ENCODE peak calls at places on chromosomes 16 and 17, in six cellular contexts. One of them, this sample, is unnamed.

GRCh38 chr16:55706739-55707487 is 51.1 kb downstream of the SLC6A2 start:
- DNase-seq in fibroblast of lung: no peak
- DNase-seq in trophoblast cell: no peak
- DNase-seq in HCT116: no peak
- DNase-seq in PC-3: no peak
- DNase-seq in IMR-90: no peak
- DNase-seq in this sample: no peak

GRCh38 chr17:61397086-61397842 is 2.4 kb upstream of the TBX2 start:
- DNase-seq in HCT116: no peak
- DNase-seq in PC-3: no peak
- DNase-seq in fibroblast of lung: peak
- DNase-seq in trophoblast cell: no peak
- DNase-seq in IMR-90: peak
- DNase-seq in this sample: peak

GRCh38 chr16:69537706-69538080 is 28.1 kb upstream of the NFAT5 start:
- DNase-seq in PC-3: no peak
- DNase-seq in IMR-90: no peak
- DNase-seq in fibroblast of lung: no peak
- DNase-seq in trophoblast cell: no peak
- DNase-seq in HCT116: no peak
- DNase-seq in this sample: no peak

GRCh38 chr16:4763791-4764190 is 3.2 kb downstream of the ZNF500 start:
- DNase-seq in trophoblast cell: no peak
- DNase-seq in IMR-90: no peak
- DNase-seq in fibroblast of lung: no peak
- DNase-seq in HCT116: no peak
- DNase-seq in PC-3: no peak
- DNase-seq in this sample: no peak

GRCh38 chr16:86038923-86039310 is 140.0 kb downstream of the IRF8 start:
- DNase-seq in trophoblast cell: no peak
- DNase-seq in HCT116: no peak
- DNase-seq in IMR-90: no peak
- DNase-seq in fibroblast of lung: no peak
- DNase-seq in PC-3: no peak
- DNase-seq in this sample: no peak

GRCh38 chr16:85601730-85602401 is 11.3 kb upstream of the GSE1 start:
- DNase-seq in trophoblast cell: peak
- DNase-seq in IMR-90: peak
- DNase-seq in PC-3: no peak
- DNase-seq in HCT116: no peak
- DNase-seq in fibroblast of lung: no peak
- DNase-seq in this sample: peak

GRCh38 chr16:66872524-66872923 is 7.8 kb upstream of the PDP2 start:
- DNase-seq in HCT116: no peak
- DNase-seq in PC-3: no peak
- DNase-seq in fibroblast of lung: no peak
- DNase-seq in trophoblast cell: no peak
- DNase-seq in IMR-90: no peak
- DNase-seq in this sample: peak

GRCh38 chr17:49013311-49014205 is 16.4 kb downstream of the IGF2BP1 start:
- DNase-seq in HCT116: no peak
- DNase-seq in fibroblast of lung: peak
- DNase-seq in IMR-90: no peak
- DNase-seq in PC-3: no peak
- DNase-seq in trophoblast cell: no peak
- DNase-seq in this sample: peak

GRCh38 chr17:32792207-32792606 is 84.7 kb downstream of the MYO1D start:
- DNase-seq in HCT116: no peak
- DNase-seq in fibroblast of lung: no peak
- DNase-seq in IMR-90: no peak
- DNase-seq in PC-3: no peak
- DNase-seq in trophoblast cell: no peak
- DNase-seq in this sample: no peak

GRCh38 chr17:249236-249993 is 68.0 kb upstream of the DOC2B start:
- DNase-seq in HCT116: no peak
- DNase-seq in trophoblast cell: no peak
- DNase-seq in PC-3: no peak
- DNase-seq in IMR-90: no peak
- DNase-seq in fibroblast of lung: no peak
- DNase-seq in this sample: no peak

GRCh38 chr17:47161988-47162622 is 27.0 kb downstream of the CDC27 start:
- DNase-seq in fibroblast of lung: no peak
- DNase-seq in HCT116: no peak
- DNase-seq in IMR-90: no peak
- DNase-seq in PC-3: no peak
- DNase-seq in trophoblast cell: no peak
- DNase-seq in this sample: no peak

GRCh38 chr16:70577256-70577698 is 53.7 kb downstream of the SF3B3 start:
- DNase-seq in IMR-90: peak
- DNase-seq in PC-3: peak
- DNase-seq in trophoblast cell: no peak
- DNase-seq in HCT116: peak
- DNase-seq in fibroblast of lung: peak
- DNase-seq in this sample: peak

GRCh38 chr17:77615672-77616242 is 342.7 kb upstream of the TNRC6C start:
- DNase-seq in fibroblast of lung: no peak
- DNase-seq in IMR-90: no peak
- DNase-seq in trophoblast cell: no peak
- DNase-seq in HCT116: no peak
- DNase-seq in PC-3: no peak
- DNase-seq in this sample: no peak

GRCh38 chr16:17459903-17460521 is 10.7 kb downstream of the XYLT1 start:
- DNase-seq in fibroblast of lung: no peak
- DNase-seq in PC-3: no peak
- DNase-seq in HCT116: no peak
- DNase-seq in trophoblast cell: no peak
- DNase-seq in IMR-90: no peak
- DNase-seq in this sample: no peak

GRCh38 chr17:63024716-63025115 is 58.7 kb downstream of the TANC2 start:
- DNase-seq in HCT116: no peak
- DNase-seq in trophoblast cell: no peak
- DNase-seq in IMR-90: peak
- DNase-seq in fibroblast of lung: peak
- DNase-seq in PC-3: no peak
- DNase-seq in this sample: peak
- H3K4me3 ChIP-seq in HCT116: no peak
- H3K4me3 ChIP-seq in trophoblast cell: no peak
- H3K4me3 ChIP-seq in IMR-90: no peak
- H3K4me3 ChIP-seq in fibroblast of lung: no peak
- H3K4me3 ChIP-seq in PC-3: no peak
- H3K4me3 ChIP-seq in this sample: peak

GRCh38 chr16:10876799-10877341 is at the start of gene CIITA:
- DNase-seq in trophoblast cell: peak
- DNase-seq in fibroblast of lung: peak
- DNase-seq in HCT116: peak
- DNase-seq in IMR-90: peak
- DNase-seq in PC-3: peak
- DNase-seq in this sample: peak
- H2AFZ ChIP-seq in trophoblast cell: no peak
- H2AFZ ChIP-seq in fibroblast of lung: no peak
- H2AFZ ChIP-seq in HCT116: peak
- H2AFZ ChIP-seq in IMR-90: no peak
- H2AFZ ChIP-seq in PC-3: no peak
- H2AFZ ChIP-seq in this sample: no peak

GRCh38 chr16:57998992-57999365 is 1.5 kb downstream of the ZNF319 start:
- DNase-seq in fibroblast of lung: no peak
- DNase-seq in PC-3: no peak
- DNase-seq in IMR-90: no peak
- DNase-seq in HCT116: no peak
- DNase-seq in trophoblast cell: no peak
- DNase-seq in this sample: no peak
- H3K27ac ChIP-seq in fibroblast of lung: no peak
- H3K27ac ChIP-seq in PC-3: no peak
- H3K27ac ChIP-seq in IMR-90: no peak
- H3K27ac ChIP-seq in HCT116: peak
- H3K27ac ChIP-seq in trophoblast cell: no peak
- H3K27ac ChIP-seq in this sample: peak

DNA sequence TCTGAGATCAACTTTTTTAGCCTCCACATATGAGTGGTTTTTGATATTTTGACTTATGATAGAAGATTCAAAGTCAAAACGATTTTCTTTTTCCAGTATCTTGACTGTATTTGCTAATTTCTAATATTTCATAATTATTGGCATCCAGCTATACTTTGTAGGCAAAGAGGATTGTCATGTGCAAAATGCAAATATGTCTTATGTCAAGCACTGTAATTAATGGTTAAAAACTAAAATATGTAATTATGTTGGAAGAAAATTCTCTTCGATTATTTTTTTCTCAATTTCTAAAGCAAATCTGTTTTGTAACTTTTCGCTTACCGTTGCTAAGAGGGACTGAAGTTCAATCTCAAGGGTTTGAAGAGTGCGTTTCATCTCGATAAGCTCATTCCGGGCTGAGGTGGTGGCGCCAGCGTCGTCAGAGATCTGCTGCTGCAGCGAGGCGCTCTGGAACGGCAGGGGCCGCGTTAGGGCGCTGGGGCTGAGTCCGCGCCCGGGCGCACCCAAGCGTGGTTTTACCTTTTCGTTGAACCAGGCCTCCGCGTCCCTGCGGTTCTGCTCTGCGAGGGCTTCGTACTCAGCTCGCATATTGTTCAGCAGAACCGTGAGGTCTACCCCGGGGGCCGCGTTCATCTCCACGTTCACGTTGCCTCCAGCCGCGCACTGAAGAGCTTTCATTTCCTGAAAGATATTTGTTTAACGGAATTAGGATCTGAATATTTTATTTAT is 3.0 kb downstream of the KRT27 start:
- DNase-seq in IMR-90: no peak
- DNase-seq in trophoblast cell: peak
- DNase-seq in fibroblast of lung: no peak
- DNase-seq in HCT116: no peak
- DNase-seq in PC-3: no peak
- DNase-seq in this sample: peak
- H3K4me3 ChIP-seq in IMR-90: no peak
- H3K4me3 ChIP-seq in trophoblast cell: no peak
- H3K4me3 ChIP-seq in fibroblast of lung: peak
- H3K4me3 ChIP-seq in HCT116: no peak
- H3K4me3 ChIP-seq in PC-3: no peak
- H3K4me3 ChIP-seq in this sample: no peak